ENCODE peak calls at places on chromosome 15, in ten cellular contexts. Z is fibroblast of lung; U is GM23248; L is ELR; E is H54; Q is HCT116; B is hepatocyte; S is GM04503; K is activated CD8-positive, alpha-beta memory T cell treated with anti-CD3 and anti-CD28 coated beads for 48 hours; D is A673. F is an unnamed sample.

GRCh38 chr15:100572362-100572983 is 29.5 kb downstream of the LINS1 start:
- DNase-seq in E (no peak), U (peak; percentile 34), B (peak; percentile 11), Z (peak; percentile 59), S (no peak), D (peak; percentile 28), K (no peak), Q (no peak), L (peak; percentile 45), F (peak; percentile 11)

GRCh38 chr15:28786521-28786920 is 61.9 kb downstream of the GOLGA6L7 start:
- DNase-seq in Z (peak; percentile 1), E (no peak), K (no peak), D (no peak), B (no peak), U (peak; percentile 67), L (no peak), Q (no peak), S (no peak), F (no peak)

GRCh38 chr15:85744636-85745422 is 49.9 kb downstream of the KLHL25 start:
- DNase-seq in L (no peak), Q (no peak), Z (no peak), K (no peak), S (no peak), E (no peak), D (no peak), U (no peak), B (no peak), F (no peak)

GRCh38 chr15:72784233-72784876 is 797 bp upstream of the ADPGK start:
- DNase-seq in Z (peak; percentile 94), S (peak; percentile 68), K (no peak), L (peak; percentile 84), U (peak; percentile 91), Q (peak; percentile 59), D (peak; percentile 96), B (peak; percentile 85), E (peak; percentile 41), F (peak; percentile 81)

GRCh38 chr15:35738370-35738769 is 192.4 kb upstream of the DPH6 start:
- DNase-seq in U (peak; percentile 72), Z (peak; percentile 35), L (peak; percentile 78), E (no peak), S (no peak), D (peak; percentile 60), K (no peak), B (no peak), Q (peak; percentile 64), F (no peak)

GRCh38 chr15:49225572-49226281 is 55.7 kb downstream of the GALK2 start:
- DNase-seq in S (no peak), U (peak; percentile 18), Z (peak; percentile 54), K (no peak), L (peak; percentile 45), E (no peak), B (peak; percentile 45), D (peak; percentile 72), Q (peak; percentile 15), F (peak; percentile 25)

GRCh38 chr15:72198410-72199270 is 1.1 kb upstream of the GRAMD2A start:
- DNase-seq in Z (no peak), D (no peak), E (no peak), L (no peak), Q (no peak), B (no peak), U (no peak), K (no peak), S (no peak), F (peak; percentile 39)

GRCh38 chr15:74783072-74783807 is 1.4 kb downstream of the CSK start:
- DNase-seq in E (no peak), L (peak; percentile 60), K (no peak), Q (no peak), Z (peak; percentile 26), U (peak; percentile 49), B (peak; percentile 51), D (peak; percentile 38), S (no peak), F (no peak)

GRCh38 chr15:75153084-75153483 is 48.6 kb upstream of the C15orf39 start:
- DNase-seq in L (peak; percentile 53), B (no peak), Z (peak; percentile 31), E (no peak), D (peak; percentile 48), S (no peak), Q (peak; percentile 73), K (no peak), U (peak; percentile 39), F (no peak)